ENCODE peak calls at places on chromosomes 6 and 20, in eight cellular contexts. D is GM13977, X is transverse colon, G is BJ, B is OCI-LY7, I is glutamatergic neuron, W is AG09319, L is RWPE1. P is an unnamed sample.
A peak's percentile ranks its signal among the peaks of the same experiment; 100 is the strongest.

GRCh38 chr20:44601801-44602204 is 19.4 kb downstream of the PKIG start:
- DNase-seq in W (peak; percentile 71), I (no peak), G (peak; percentile 40), L (no peak), B (no peak), D (no peak), X (peak; percentile 51), P (no peak)

GRCh38 chr20:62967149-62967501 is 14.6 kb downstream of the SLC17A9 start:
- DNase-seq in X (no peak), L (no peak), W (no peak), G (no peak), B (no peak), I (no peak), D (no peak), P (no peak)

GRCh38 chr6:127748290-127748689 is 152.6 kb downstream of the THEMIS start:
- DNase-seq in G (no peak), X (no peak), D (no peak), L (no peak), W (no peak), B (no peak), I (no peak), P (no peak)

GRCh38 chr6:489762-490161 is 98.2 kb downstream of the IRF4 start:
- DNase-seq in W (no peak), B (no peak), D (no peak), X (no peak), G (no peak), I (no peak), L (no peak), P (no peak)

GRCh38 chr20:44069203-44069931 is 117.6 kb downstream of the JPH2 start:
- DNase-seq in G (no peak), I (no peak), B (no peak), W (no peak), X (peak; percentile 59), D (peak; percentile 75), L (no peak), P (no peak)

GRCh38 chr6:166958926-166959861 is 2.8 kb upstream of the RNASET2 start:
- DNase-seq in B (peak; percentile 85), W (no peak), I (no peak), L (no peak), X (peak; percentile 54), G (no peak), D (no peak), P (no peak)

GRCh38 chr6:1485678-1486077 is 96.3 kb downstream of the FOXF2 start:
- DNase-seq in I (no peak), L (peak; percentile 89), D (no peak), B (no peak), G (peak; percentile 70), W (peak; percentile 49), X (no peak), P (peak; percentile 72)

GRCh38 chr20:59003836-59004492 is 3.1 kb downstream of the CTSZ start:
- DNase-seq in D (peak; percentile 36), X (no peak), W (no peak), B (peak; percentile 16), I (peak; percentile 9), G (no peak), L (no peak), P (no peak)

GRCh38 chr6:10690651-10691445 is 3.6 kb downstream of the C6orf52 start:
- DNase-seq in L (no peak), I (no peak), B (no peak), W (no peak), D (no peak), X (no peak), G (no peak), P (no peak)

GRCh38 chr6:28368522-28368921 is 18.8 kb downstream of the ZKSCAN3 start:
- DNase-seq in D (peak; percentile 60), G (no peak), B (no peak), I (no peak), L (no peak), W (no peak), X (no peak), P (no peak)

GRCh38 chr6:118525913-118526490 is 22.1 kb upstream of the PLN start:
- DNase-seq in D (no peak), X (no peak), L (no peak), G (no peak), W (no peak), B (no peak), I (no peak), P (no peak)

GRCh38 chr6:105087571-105088211 is 92.1 kb downstream of the POPDC3 start:
- DNase-seq in D (peak; percentile 56), B (peak; percentile 63), I (no peak), W (peak; percentile 22), G (no peak), X (peak; percentile 23), L (peak; percentile 51), P (peak; percentile 27)

GRCh38 chr6:11098009-11098408 is 4.4 kb downstream of the SMIM13 start:
- DNase-seq in D (no peak), L (no peak), B (no peak), G (no peak), W (no peak), X (no peak), I (no peak), P (no peak)

GRCh38 chr20:48921883-48922867 is 664 bp downstream of the ARFGEF2 start:
- DNase-seq in D (no peak), W (no peak), L (peak; percentile 83), I (peak; percentile 79), G (no peak), B (peak; percentile 18), X (peak; percentile 67), P (no peak)

GRCh38 chr20:36823126-36823525 is 49.6 kb upstream of the DSN1 start:
- DNase-seq in B (no peak), X (no peak), L (no peak), I (no peak), D (no peak), W (no peak), G (no peak), P (no peak)

GRCh38 chr6:28225056-28225834 is at the start of gene ZSCAN9:
- DNase-seq in G (peak; percentile 38), B (peak; percentile 76), X (peak; percentile 86), D (peak; percentile 75), I (peak; percentile 86), W (peak; percentile 62), L (peak; percentile 74), P (peak; percentile 77)

GRCh38 chr6:57162516-57162915 is 9.6 kb upstream of the BAG2 start:
- DNase-seq in W (no peak), L (no peak), I (no peak), X (no peak), D (no peak), B (no peak), G (no peak), P (no peak)

GRCh38 chr6:144007779-144008500 is at the start of gene PLAGL1:
- DNase-seq in G (no peak), X (peak; percentile 69), D (peak; percentile 72), I (peak; percentile 38), B (no peak), W (peak; percentile 31), L (peak; percentile 28), P (no peak)

GRCh38 chr20:32762754-32763201 is 593 bp downstream of the DNMT3B start:
- DNase-seq in D (peak; percentile 59), G (no peak), X (no peak), L (no peak), W (no peak), B (peak; percentile 44), I (peak; percentile 71), P (no peak)

GRCh38 chr6:155126727-155127439 is 131.8 kb downstream of the TIAM2 start:
- DNase-seq in L (peak; percentile 26), I (no peak), D (peak; percentile 48), X (no peak), G (no peak), B (no peak), W (no peak), P (no peak)

GRCh38 chr6:76682842-76683241 is 610.4 kb upstream of the IMPG1 start:
- DNase-seq in G (no peak), L (peak; percentile 8), I (no peak), D (no peak), B (peak; percentile 16), W (no peak), X (no peak), P (no peak)
- TF ChIP-seq CTCF in G (peak; percentile 45), L (peak; percentile 46), I (peak; percentile 75), D (peak; percentile 45), B (peak; percentile 73), W (peak; percentile 18), X (peak; percentile 30), P (peak; percentile 13)

GRCh38 chr6:82589509-82590206 is 226.0 kb downstream of the TPBG start:
- DNase-seq in G (peak; percentile 59), I (peak; percentile 68), W (peak; percentile 8), D (peak; percentile 13), X (no peak), L (peak; percentile 47), B (peak; percentile 5), P (peak; percentile 80)

GRCh38 chr6:82588859-82589412 is 225.3 kb downstream of the TPBG start:
- DNase-seq in W (no peak), L (no peak), G (no peak), I (no peak), B (no peak), D (no peak), X (no peak), P (no peak)

GRCh38 chr6:82588020-82588419 is 224.4 kb downstream of the TPBG start:
- DNase-seq in X (no peak), D (no peak), W (no peak), I (no peak), G (no peak), L (no peak), B (no peak), P (no peak)
- TF ChIP-seq CTCF in X (no peak), D (no peak), W (no peak), I (no peak), G (no peak), L (no peak), B (no peak), P (no peak)

GRCh38 chr6:51352506-51353029 is 533.9 kb downstream of the TFAP2B start:
- DNase-seq in L (no peak), I (no peak), X (no peak), G (no peak), B (no peak), W (no peak), D (no peak), P (no peak)

GRCh38 chr6:51349866-51350265 is 531.2 kb downstream of the TFAP2B start:
- DNase-seq in B (no peak), D (no peak), G (no peak), X (peak; percentile 8), W (no peak), I (no peak), L (no peak), P (no peak)

DNA sequence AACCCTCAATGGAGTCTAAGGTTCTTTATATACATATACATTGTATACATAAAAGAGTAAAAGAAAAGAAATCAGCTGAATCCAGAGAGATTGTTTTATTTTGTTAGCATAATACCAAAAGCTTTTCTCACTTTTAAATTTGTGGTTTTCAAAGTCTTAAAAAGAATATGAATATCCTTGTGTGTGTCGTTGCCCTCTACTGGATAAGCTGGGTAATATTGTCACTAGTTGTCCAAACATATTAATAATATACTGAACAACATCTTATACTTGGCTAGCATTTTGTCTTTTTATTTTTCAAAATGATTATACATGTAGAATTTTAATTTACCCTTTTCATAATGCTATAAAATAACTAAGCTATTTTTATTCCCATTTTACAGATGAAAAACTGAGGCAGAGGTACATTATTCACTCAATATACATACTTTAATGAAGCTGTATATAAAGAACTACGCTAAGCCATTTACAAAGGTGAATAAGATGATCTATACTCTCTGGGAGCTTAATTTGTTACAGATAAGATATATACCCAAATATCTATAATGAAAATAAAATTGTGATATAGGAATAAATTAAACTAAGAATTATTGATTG is 531.7 kb downstream of the TFAP2B start:
- DNase-seq in G (no peak), I (no peak), W (no peak), B (peak; percentile 6), D (peak; percentile 5), X (no peak), L (peak; percentile 10), P (no peak)
- TF ChIP-seq CTCF in G (no peak), I (peak; percentile 74), W (no peak), B (peak; percentile 74), D (peak; percentile 45), X (peak; percentile 31), L (no peak), P (no peak)

GRCh38 chr6:135094403-135094821 is 39.8 kb upstream of the HBS1L start:
- DNase-seq in G (no peak), I (no peak), X (no peak), W (no peak), D (no peak), L (peak; percentile 38), B (no peak), P (no peak)
- TF ChIP-seq CTCF in G (no peak), I (no peak), X (no peak), W (no peak), D (no peak), L (no peak), B (no peak), P (no peak)